ENCODE peak calls at places on chromosomes 12 and 14, in five cellular contexts. One of them, this sample, is unnamed.

GRCh38 chr12:105378821-105379400 is 48.4 kb downstream of the C12orf75 start:
- DNase-seq in IMR-90: no peak
- DNase-seq in hypothalamus: no peak
- DNase-seq in mesothelial cell of epicardium: no peak
- DNase-seq in T1000: no peak
- DNase-seq in this sample: no peak

GRCh38 chr14:53542692-53543091 is 389.6 kb upstream of the DDHD1 start:
- DNase-seq in IMR-90: peak
- DNase-seq in hypothalamus: no peak
- DNase-seq in mesothelial cell of epicardium: peak
- DNase-seq in T1000: no peak
- DNase-seq in this sample: no peak

GRCh38 chr12:5377997-5378596 is 53.8 kb upstream of the NTF3 start:
- DNase-seq in IMR-90: no peak
- DNase-seq in hypothalamus: no peak
- DNase-seq in mesothelial cell of epicardium: peak
- DNase-seq in T1000: no peak
- DNase-seq in this sample: no peak

GRCh38 chr14:20803221-20803620 is 577 bp upstream of the RNASE1 start:
- DNase-seq in IMR-90: no peak
- DNase-seq in hypothalamus: no peak
- DNase-seq in mesothelial cell of epicardium: no peak
- DNase-seq in T1000: no peak
- DNase-seq in this sample: peak

GRCh38 chr14:95840094-95840493 is 36.5 kb upstream of the TUNAR start:
- DNase-seq in IMR-90: no peak
- DNase-seq in hypothalamus: no peak
- DNase-seq in mesothelial cell of epicardium: peak
- DNase-seq in T1000: no peak
- DNase-seq in this sample: no peak

GRCh38 chr12:107491856-107492255 is 193.7 kb upstream of the PWP1 start:
- DNase-seq in IMR-90: peak
- DNase-seq in hypothalamus: no peak
- DNase-seq in mesothelial cell of epicardium: no peak
- DNase-seq in T1000: no peak
- DNase-seq in this sample: no peak

GRCh38 chr12:38904932-38905479 is 385 bp downstream of the CPNE8 start:
- DNase-seq in IMR-90: no peak
- DNase-seq in hypothalamus: peak
- DNase-seq in mesothelial cell of epicardium: peak
- DNase-seq in T1000: peak
- DNase-seq in this sample: peak

GRCh38 chr14:21081521-21082184 is 11.5 kb downstream of the ARHGEF40 start:
- DNase-seq in IMR-90: no peak
- DNase-seq in hypothalamus: no peak
- DNase-seq in mesothelial cell of epicardium: no peak
- DNase-seq in T1000: no peak
- DNase-seq in this sample: no peak

GRCh38 chr12:112997506-112997905 is 19.2 kb downstream of the OAS2 start:
- DNase-seq in IMR-90: no peak
- DNase-seq in hypothalamus: no peak
- DNase-seq in mesothelial cell of epicardium: no peak
- DNase-seq in T1000: no peak
- DNase-seq in this sample: no peak

GRCh38 chr14:32078794-32079663 is 1.9 kb downstream of the ARHGAP5 start:
- DNase-seq in IMR-90: peak
- DNase-seq in hypothalamus: no peak
- DNase-seq in mesothelial cell of epicardium: no peak
- DNase-seq in T1000: no peak
- DNase-seq in this sample: no peak